ENCODE peak calls at places on chromosomes 5 and 9, in ten cellular contexts. One of them, this sample, is unnamed.

GRCh38 chr9:93182572-93182971 is 1.4 kb upstream of the WNK2 start:
- DNase-seq in RCC 7860: no peak
- DNase-seq in posterior vena cava: no peak
- DNase-seq in naive thymus-derived CD4-positive, alpha-beta T cell: no peak
- DNase-seq in NCI-H1694 treated with DMSO at 0.1 percent for 48 hours: no peak
- DNase-seq in GM10248: no peak
- DNase-seq in NCI-H524: no peak
- DNase-seq in activated T-helper 1 cell treated with Interleukin-2 at 50 U/mL for 16 hours: no peak
- DNase-seq in fibroblast of lung: no peak
- DNase-seq in posterior cingulate gyrus: no peak
- DNase-seq in this sample: no peak

GRCh38 chr9:87585456-87585855 is 87.8 kb downstream of the DAPK1 start:
- DNase-seq in posterior vena cava: no peak
- DNase-seq in GM10248: no peak
- DNase-seq in naive thymus-derived CD4-positive, alpha-beta T cell: no peak
- DNase-seq in posterior cingulate gyrus: no peak
- DNase-seq in RCC 7860: peak
- DNase-seq in fibroblast of lung: no peak
- DNase-seq in NCI-H524: no peak
- DNase-seq in activated T-helper 1 cell treated with Interleukin-2 at 50 U/mL for 16 hours: no peak
- DNase-seq in NCI-H1694 treated with DMSO at 0.1 percent for 48 hours: no peak
- DNase-seq in this sample: no peak

GRCh38 chr5:38463634-38464521 is 92.6 kb downstream of the LIFR start:
- DNase-seq in NCI-H524: no peak
- DNase-seq in posterior vena cava: peak
- DNase-seq in NCI-H1694 treated with DMSO at 0.1 percent for 48 hours: no peak
- DNase-seq in naive thymus-derived CD4-positive, alpha-beta T cell: no peak
- DNase-seq in posterior cingulate gyrus: no peak
- DNase-seq in GM10248: no peak
- DNase-seq in RCC 7860: peak
- DNase-seq in activated T-helper 1 cell treated with Interleukin-2 at 50 U/mL for 16 hours: no peak
- DNase-seq in fibroblast of lung: peak
- DNase-seq in this sample: peak

GRCh38 chr9:134206317-134207300 is 42.2 kb upstream of the RNU6ATAC start:
- DNase-seq in posterior cingulate gyrus: no peak
- DNase-seq in posterior vena cava: peak
- DNase-seq in fibroblast of lung: no peak
- DNase-seq in RCC 7860: no peak
- DNase-seq in activated T-helper 1 cell treated with Interleukin-2 at 50 U/mL for 16 hours: no peak
- DNase-seq in NCI-H524: peak
- DNase-seq in naive thymus-derived CD4-positive, alpha-beta T cell: no peak
- DNase-seq in GM10248: peak
- DNase-seq in NCI-H1694 treated with DMSO at 0.1 percent for 48 hours: no peak
- DNase-seq in this sample: no peak

GRCh38 chr9:85166808-85167545 is 497.4 kb downstream of the NTRK2 start:
- DNase-seq in RCC 7860: no peak
- DNase-seq in posterior vena cava: no peak
- DNase-seq in fibroblast of lung: no peak
- DNase-seq in NCI-H1694 treated with DMSO at 0.1 percent for 48 hours: no peak
- DNase-seq in posterior cingulate gyrus: no peak
- DNase-seq in naive thymus-derived CD4-positive, alpha-beta T cell: no peak
- DNase-seq in activated T-helper 1 cell treated with Interleukin-2 at 50 U/mL for 16 hours: no peak
- DNase-seq in NCI-H524: no peak
- DNase-seq in GM10248: no peak
- DNase-seq in this sample: no peak

GRCh38 chr9:136975624-136976023 is 1.7 kb upstream of the PTGDS start:
- DNase-seq in NCI-H524: peak
- DNase-seq in fibroblast of lung: no peak
- DNase-seq in activated T-helper 1 cell treated with Interleukin-2 at 50 U/mL for 16 hours: no peak
- DNase-seq in posterior vena cava: peak
- DNase-seq in posterior cingulate gyrus: peak
- DNase-seq in NCI-H1694 treated with DMSO at 0.1 percent for 48 hours: no peak
- DNase-seq in RCC 7860: peak
- DNase-seq in GM10248: no peak
- DNase-seq in naive thymus-derived CD4-positive, alpha-beta T cell: no peak
- DNase-seq in this sample: no peak

GRCh38 chr5:107778651-107779050 is 107.9 kb upstream of the EFNA5 start:
- DNase-seq in GM10248: no peak
- DNase-seq in naive thymus-derived CD4-positive, alpha-beta T cell: no peak
- DNase-seq in fibroblast of lung: no peak
- DNase-seq in NCI-H1694 treated with DMSO at 0.1 percent for 48 hours: no peak
- DNase-seq in posterior cingulate gyrus: no peak
- DNase-seq in activated T-helper 1 cell treated with Interleukin-2 at 50 U/mL for 16 hours: no peak
- DNase-seq in NCI-H524: no peak
- DNase-seq in posterior vena cava: no peak
- DNase-seq in RCC 7860: no peak
- DNase-seq in this sample: no peak

GRCh38 chr5:140346348-140347221 is at the start of gene HBEGF:
- DNase-seq in posterior vena cava: peak
- DNase-seq in RCC 7860: peak
- DNase-seq in NCI-H1694 treated with DMSO at 0.1 percent for 48 hours: no peak
- DNase-seq in GM10248: peak
- DNase-seq in fibroblast of lung: peak
- DNase-seq in naive thymus-derived CD4-positive, alpha-beta T cell: peak
- DNase-seq in activated T-helper 1 cell treated with Interleukin-2 at 50 U/mL for 16 hours: peak
- DNase-seq in posterior cingulate gyrus: peak
- DNase-seq in NCI-H524: peak
- DNase-seq in this sample: peak

GRCh38 chr5:67038817-67039603 is 157.6 kb downstream of the CD180 start:
- DNase-seq in NCI-H524: no peak
- DNase-seq in NCI-H1694 treated with DMSO at 0.1 percent for 48 hours: no peak
- DNase-seq in RCC 7860: no peak
- DNase-seq in posterior cingulate gyrus: no peak
- DNase-seq in GM10248: no peak
- DNase-seq in fibroblast of lung: peak
- DNase-seq in naive thymus-derived CD4-positive, alpha-beta T cell: no peak
- DNase-seq in posterior vena cava: no peak
- DNase-seq in activated T-helper 1 cell treated with Interleukin-2 at 50 U/mL for 16 hours: no peak
- DNase-seq in this sample: no peak

GRCh38 chr9:21967169-21967568 is 27.0 kb downstream of the CDKN2A start:
- DNase-seq in NCI-H1694 treated with DMSO at 0.1 percent for 48 hours: no peak
- DNase-seq in fibroblast of lung: no peak
- DNase-seq in activated T-helper 1 cell treated with Interleukin-2 at 50 U/mL for 16 hours: no peak
- DNase-seq in naive thymus-derived CD4-positive, alpha-beta T cell: no peak
- DNase-seq in posterior cingulate gyrus: no peak
- DNase-seq in NCI-H524: no peak
- DNase-seq in RCC 7860: no peak
- DNase-seq in posterior vena cava: no peak
- DNase-seq in GM10248: no peak
- DNase-seq in this sample: no peak

GRCh38 chr5:96920956-96921355 is 14.9 kb upstream of the LNPEP start:
- DNase-seq in posterior vena cava: no peak
- DNase-seq in GM10248: no peak
- DNase-seq in NCI-H1694 treated with DMSO at 0.1 percent for 48 hours: no peak
- DNase-seq in posterior cingulate gyrus: no peak
- DNase-seq in RCC 7860: no peak
- DNase-seq in activated T-helper 1 cell treated with Interleukin-2 at 50 U/mL for 16 hours: no peak
- DNase-seq in NCI-H524: no peak
- DNase-seq in naive thymus-derived CD4-positive, alpha-beta T cell: no peak
- DNase-seq in fibroblast of lung: no peak
- DNase-seq in this sample: no peak

GRCh38 chr5:72171667-72172066 is 64.4 kb downstream of the MAP1B start:
- DNase-seq in activated T-helper 1 cell treated with Interleukin-2 at 50 U/mL for 16 hours: no peak
- DNase-seq in posterior cingulate gyrus: no peak
- DNase-seq in GM10248: peak
- DNase-seq in fibroblast of lung: no peak
- DNase-seq in NCI-H1694 treated with DMSO at 0.1 percent for 48 hours: no peak
- DNase-seq in NCI-H524: no peak
- DNase-seq in RCC 7860: no peak
- DNase-seq in posterior vena cava: no peak
- DNase-seq in naive thymus-derived CD4-positive, alpha-beta T cell: no peak
- DNase-seq in this sample: no peak

GRCh38 chr5:59744531-59744992 is 149.0 kb downstream of the PDE4D start:
- DNase-seq in posterior vena cava: no peak
- DNase-seq in NCI-H524: no peak
- DNase-seq in activated T-helper 1 cell treated with Interleukin-2 at 50 U/mL for 16 hours: no peak
- DNase-seq in NCI-H1694 treated with DMSO at 0.1 percent for 48 hours: no peak
- DNase-seq in naive thymus-derived CD4-positive, alpha-beta T cell: no peak
- DNase-seq in GM10248: no peak
- DNase-seq in RCC 7860: peak
- DNase-seq in posterior cingulate gyrus: no peak
- DNase-seq in fibroblast of lung: peak
- DNase-seq in this sample: no peak

GRCh38 chr5:143101134-143101533 is 302.4 kb downstream of the NR3C1 start:
- DNase-seq in posterior vena cava: no peak
- DNase-seq in NCI-H1694 treated with DMSO at 0.1 percent for 48 hours: no peak
- DNase-seq in posterior cingulate gyrus: no peak
- DNase-seq in fibroblast of lung: no peak
- DNase-seq in GM10248: peak
- DNase-seq in NCI-H524: no peak
- DNase-seq in activated T-helper 1 cell treated with Interleukin-2 at 50 U/mL for 16 hours: no peak
- DNase-seq in RCC 7860: no peak
- DNase-seq in naive thymus-derived CD4-positive, alpha-beta T cell: no peak
- DNase-seq in this sample: peak

GRCh38 chr5:172380992-172381643 is 73.2 kb downstream of the SH3PXD2B start:
- DNase-seq in posterior cingulate gyrus: peak
- DNase-seq in fibroblast of lung: peak
- DNase-seq in RCC 7860: no peak
- DNase-seq in naive thymus-derived CD4-positive, alpha-beta T cell: no peak
- DNase-seq in NCI-H524: no peak
- DNase-seq in posterior vena cava: peak
- DNase-seq in GM10248: no peak
- DNase-seq in NCI-H1694 treated with DMSO at 0.1 percent for 48 hours: peak
- DNase-seq in activated T-helper 1 cell treated with Interleukin-2 at 50 U/mL for 16 hours: no peak
- DNase-seq in this sample: no peak

GRCh38 chr9:93630806-93631411 is 54.5 kb downstream of the PHF2 start:
- DNase-seq in NCI-H524: peak
- DNase-seq in NCI-H1694 treated with DMSO at 0.1 percent for 48 hours: no peak
- DNase-seq in posterior cingulate gyrus: no peak
- DNase-seq in fibroblast of lung: no peak
- DNase-seq in posterior vena cava: no peak
- DNase-seq in RCC 7860: no peak
- DNase-seq in naive thymus-derived CD4-positive, alpha-beta T cell: no peak
- DNase-seq in activated T-helper 1 cell treated with Interleukin-2 at 50 U/mL for 16 hours: no peak
- DNase-seq in GM10248: no peak
- DNase-seq in this sample: no peak

GRCh38 chr9:69572611-69573010 is 99.6 kb downstream of the APBA1 start:
- DNase-seq in naive thymus-derived CD4-positive, alpha-beta T cell: no peak
- DNase-seq in GM10248: no peak
- DNase-seq in RCC 7860: no peak
- DNase-seq in NCI-H1694 treated with DMSO at 0.1 percent for 48 hours: no peak
- DNase-seq in posterior vena cava: no peak
- DNase-seq in activated T-helper 1 cell treated with Interleukin-2 at 50 U/mL for 16 hours: no peak
- DNase-seq in posterior cingulate gyrus: no peak
- DNase-seq in NCI-H524: no peak
- DNase-seq in fibroblast of lung: no peak
- DNase-seq in this sample: no peak

GRCh38 chr9:134503301-134504105 is 138.1 kb upstream of the COL5A1 start:
- DNase-seq in GM10248: no peak
- DNase-seq in RCC 7860: no peak
- DNase-seq in NCI-H1694 treated with DMSO at 0.1 percent for 48 hours: no peak
- DNase-seq in posterior vena cava: peak
- DNase-seq in activated T-helper 1 cell treated with Interleukin-2 at 50 U/mL for 16 hours: no peak
- DNase-seq in NCI-H524: no peak
- DNase-seq in posterior cingulate gyrus: no peak
- DNase-seq in fibroblast of lung: peak
- DNase-seq in naive thymus-derived CD4-positive, alpha-beta T cell: no peak
- DNase-seq in this sample: no peak

GRCh38 chr5:73311291-73312110 is 137.1 kb downstream of the FOXD1 start:
- DNase-seq in GM10248: no peak
- DNase-seq in posterior vena cava: peak
- DNase-seq in naive thymus-derived CD4-positive, alpha-beta T cell: no peak
- DNase-seq in fibroblast of lung: peak
- DNase-seq in NCI-H1694 treated with DMSO at 0.1 percent for 48 hours: no peak
- DNase-seq in activated T-helper 1 cell treated with Interleukin-2 at 50 U/mL for 16 hours: no peak
- DNase-seq in RCC 7860: peak
- DNase-seq in posterior cingulate gyrus: no peak
- DNase-seq in NCI-H524: no peak
- DNase-seq in this sample: no peak

GRCh38 chr9:99419099-99419498 is 197.0 kb downstream of the SEC61B start:
- DNase-seq in fibroblast of lung: no peak
- DNase-seq in activated T-helper 1 cell treated with Interleukin-2 at 50 U/mL for 16 hours: no peak
- DNase-seq in posterior cingulate gyrus: no peak
- DNase-seq in naive thymus-derived CD4-positive, alpha-beta T cell: no peak
- DNase-seq in NCI-H1694 treated with DMSO at 0.1 percent for 48 hours: peak
- DNase-seq in GM10248: no peak
- DNase-seq in RCC 7860: no peak
- DNase-seq in posterior vena cava: no peak
- DNase-seq in NCI-H524: peak
- DNase-seq in this sample: no peak

GRCh38 chr9:25677301-25678146 is 720 bp downstream of the TUSC1 start:
- DNase-seq in posterior vena cava: peak
- DNase-seq in GM10248: peak
- DNase-seq in activated T-helper 1 cell treated with Interleukin-2 at 50 U/mL for 16 hours: no peak
- DNase-seq in NCI-H1694 treated with DMSO at 0.1 percent for 48 hours: peak
- DNase-seq in NCI-H524: peak
- DNase-seq in RCC 7860: peak
- DNase-seq in naive thymus-derived CD4-positive, alpha-beta T cell: peak
- DNase-seq in posterior cingulate gyrus: peak
- DNase-seq in fibroblast of lung: peak
- DNase-seq in this sample: no peak

GRCh38 chr9:79469164-79469563 is 102.6 kb upstream of the TLE4 start:
- DNase-seq in posterior vena cava: no peak
- DNase-seq in NCI-H524: no peak
- DNase-seq in posterior cingulate gyrus: no peak
- DNase-seq in fibroblast of lung: no peak
- DNase-seq in naive thymus-derived CD4-positive, alpha-beta T cell: no peak
- DNase-seq in GM10248: no peak
- DNase-seq in activated T-helper 1 cell treated with Interleukin-2 at 50 U/mL for 16 hours: no peak
- DNase-seq in NCI-H1694 treated with DMSO at 0.1 percent for 48 hours: no peak
- DNase-seq in RCC 7860: no peak
- DNase-seq in this sample: no peak

GRCh38 chr9:13580760-13581159 is 301.3 kb upstream of the MPDZ start:
- DNase-seq in NCI-H1694 treated with DMSO at 0.1 percent for 48 hours: no peak
- DNase-seq in fibroblast of lung: no peak
- DNase-seq in GM10248: no peak
- DNase-seq in activated T-helper 1 cell treated with Interleukin-2 at 50 U/mL for 16 hours: no peak
- DNase-seq in NCI-H524: no peak
- DNase-seq in posterior cingulate gyrus: no peak
- DNase-seq in naive thymus-derived CD4-positive, alpha-beta T cell: no peak
- DNase-seq in posterior vena cava: no peak
- DNase-seq in RCC 7860: no peak
- DNase-seq in this sample: no peak

GRCh38 chr5:96478983-96479382 is 45.9 kb upstream of the PCSK1 start:
- DNase-seq in naive thymus-derived CD4-positive, alpha-beta T cell: no peak
- DNase-seq in fibroblast of lung: no peak
- DNase-seq in posterior cingulate gyrus: no peak
- DNase-seq in NCI-H1694 treated with DMSO at 0.1 percent for 48 hours: no peak
- DNase-seq in GM10248: no peak
- DNase-seq in activated T-helper 1 cell treated with Interleukin-2 at 50 U/mL for 16 hours: no peak
- DNase-seq in NCI-H524: no peak
- DNase-seq in posterior vena cava: no peak
- DNase-seq in RCC 7860: no peak
- DNase-seq in this sample: no peak

GRCh38 chr9:72407047-72407446 is 42.0 kb upstream of the ZFAND5 start:
- DNase-seq in GM10248: no peak
- DNase-seq in NCI-H1694 treated with DMSO at 0.1 percent for 48 hours: no peak
- DNase-seq in NCI-H524: no peak
- DNase-seq in activated T-helper 1 cell treated with Interleukin-2 at 50 U/mL for 16 hours: no peak
- DNase-seq in RCC 7860: no peak
- DNase-seq in fibroblast of lung: no peak
- DNase-seq in posterior cingulate gyrus: no peak
- DNase-seq in naive thymus-derived CD4-positive, alpha-beta T cell: no peak
- DNase-seq in posterior vena cava: no peak
- DNase-seq in this sample: no peak

GRCh38 chr5:1887400-1888360 is 5.0 kb upstream of the IRX4 start:
- DNase-seq in activated T-helper 1 cell treated with Interleukin-2 at 50 U/mL for 16 hours: no peak
- DNase-seq in NCI-H524: no peak
- DNase-seq in GM10248: no peak
- DNase-seq in naive thymus-derived CD4-positive, alpha-beta T cell: no peak
- DNase-seq in fibroblast of lung: no peak
- DNase-seq in RCC 7860: no peak
- DNase-seq in posterior cingulate gyrus: no peak
- DNase-seq in NCI-H1694 treated with DMSO at 0.1 percent for 48 hours: no peak
- DNase-seq in posterior vena cava: no peak
- DNase-seq in this sample: no peak

GRCh38 chr5:72648511-72648910 is 141.3 kb upstream of the ZNF366 start:
- DNase-seq in NCI-H524: no peak
- DNase-seq in fibroblast of lung: peak
- DNase-seq in activated T-helper 1 cell treated with Interleukin-2 at 50 U/mL for 16 hours: no peak
- DNase-seq in posterior cingulate gyrus: no peak
- DNase-seq in NCI-H1694 treated with DMSO at 0.1 percent for 48 hours: peak
- DNase-seq in posterior vena cava: no peak
- DNase-seq in naive thymus-derived CD4-positive, alpha-beta T cell: no peak
- DNase-seq in GM10248: no peak
- DNase-seq in RCC 7860: no peak
- DNase-seq in this sample: no peak

GRCh38 chr5:176888016-176888864 is 10.9 kb downstream of the HK3 start:
- DNase-seq in RCC 7860: no peak
- DNase-seq in GM10248: no peak
- DNase-seq in naive thymus-derived CD4-positive, alpha-beta T cell: no peak
- DNase-seq in activated T-helper 1 cell treated with Interleukin-2 at 50 U/mL for 16 hours: no peak
- DNase-seq in NCI-H524: no peak
- DNase-seq in NCI-H1694 treated with DMSO at 0.1 percent for 48 hours: no peak
- DNase-seq in posterior vena cava: peak
- DNase-seq in posterior cingulate gyrus: no peak
- DNase-seq in fibroblast of lung: no peak
- DNase-seq in this sample: no peak

This sample was measured in MM.1S.